ENCODE peak calls at places on chromosomes 1 and 21, in four cellular contexts. T, P, V and L are unnamed samples. For H3K27me3, the result is how much of the 10 kb centered on the place peaks cover.

GRCh38 chr1:156750932-156751723 is at the start of gene HDGF:
- DNase-seq in V (peak), T (peak), P (peak), L (peak)

GRCh38 chr1:92314024-92314423 is 15.2 kb downstream of the RPAP2 start:
- DNase-seq in P (no peak), T (no peak), V (no peak), L (no peak)

GRCh38 chr1:31154632-31155215 is 85.0 kb downstream of the NKAIN1 start:
- DNase-seq in T (peak), P (peak), V (peak), L (peak)

GRCh38 chr1:59359325-59359724 is 62.4 kb downstream of the FGGY start:
- DNase-seq in T (no peak), V (no peak), P (no peak), L (no peak)

GRCh38 chr1:36847761-36848160 is 186.6 kb downstream of the GRIK3 start:
- DNase-seq in T (no peak), V (no peak), P (no peak), L (no peak)

GRCh38 chr21:45260191-45260795 is 27.4 kb downstream of the POFUT2 start:
- DNase-seq in T (no peak), P (no peak), V (no peak), L (peak)

GRCh38 chr1:150363426-150364230 is at the start of gene RPRD2:
- DNase-seq in P (peak), V (peak), T (peak), L (peak)

GRCh38 chr1:157170677-157171515 is 32.7 kb upstream of the ETV3 start:
- DNase-seq in V (no peak), T (peak), P (no peak), L (peak)

GRCh38 chr1:97849350-97850339 is 71.2 kb downstream of the DPYD start:
- DNase-seq in P (no peak), T (peak), V (peak), L (no peak)

GRCh38 chr1:181479137-181479745 is 4.1 kb upstream of the CACNA1E start:
- DNase-seq in P (peak), V (peak), T (peak), L (no peak)

GRCh38 chr1:28208818-28209441 is 23.9 kb downstream of the DNAJC8 start:
- DNase-seq in T (peak), V (peak), P (peak), L (peak)

GRCh38 chr21:39633770-39634181 is 21.0 kb downstream of the B3GALT5 start:
- DNase-seq in P (no peak), V (peak), T (peak), L (no peak)

GRCh38 chr1:161187311-161187710 is 10.0 kb upstream of the B4GALT3 start:
- DNase-seq in T (no peak), V (no peak), P (no peak), L (no peak)

GRCh38 chr1:12356004-12356890 is 126.4 kb downstream of the VPS13D start:
- DNase-seq in P (no peak), T (no peak), V (peak), L (no peak)

DNA sequence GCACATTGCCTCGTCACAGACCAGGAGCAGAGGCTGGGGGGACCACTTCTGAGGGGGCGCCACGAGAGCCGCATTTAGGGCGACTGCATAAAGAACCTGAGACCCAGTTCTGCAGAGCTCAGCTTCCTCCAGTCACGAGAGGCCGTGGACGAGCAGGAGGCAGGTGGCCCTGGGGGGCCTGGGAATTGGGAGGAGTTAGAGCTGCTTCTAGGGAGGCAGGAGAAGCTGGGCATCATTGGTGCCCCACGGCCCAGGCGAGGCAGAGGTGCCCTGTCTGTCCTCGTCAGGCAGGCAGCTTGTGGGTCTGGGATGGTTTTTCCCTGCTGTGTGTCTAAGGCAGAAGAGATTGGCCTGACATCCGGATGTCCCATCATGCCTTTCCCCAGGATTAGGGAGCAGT is 389.3 kb downstream of the CAMTA1 start:
- DNase-seq in P (no peak), T (no peak), V (no peak), L (no peak)
- H3K27me3 ChIP-seq in P (under half), T (under half), V (under half), L (under half)

GRCh38 chr1:153540394-153541361 is at the start of gene S100A5:
- DNase-seq in T (peak), V (peak), P (no peak), L (peak)
- H3K4me3 ChIP-seq in T (no peak), V (no peak), P (no peak), L (no peak)

GRCh38 chr1:64531057-64531456 is 61.1 kb downstream of the CACHD1 start:
- DNase-seq in V (no peak), P (no peak), T (no peak), L (no peak)
- H3K27me3 ChIP-seq in V (under half), P (under half), T (under half), L (under half)

GRCh38 chr1:221575605-221576004 is 166.3 kb downstream of the DUSP10 start:
- DNase-seq in P (no peak), V (peak), T (no peak), L (no peak)
- H3K4me3 ChIP-seq in P (no peak), V (no peak), T (no peak), L (no peak)